ENCODE peak calls at places on chromosomes 13 and 19, in eight cellular contexts. M is HFFc6, G is cardiac muscle cell, T is dorsolateral prefrontal cortex, Q is astrocyte of the spinal cord, X is psoas muscle, N is neural crest cell, Y is GM13976. U is an unnamed sample.

GRCh38 chr19:2726904-2727639 is 5.9 kb upstream of the DIRAS1 start:
- DNase-seq in T (no peak), M (no peak), X (no peak), Q (no peak), Y (no peak), N (no peak), G (peak; percentile 30), U (no peak)

GRCh38 chr13:38308736-38309135 is 40.9 kb upstream of the UFM1 start:
- DNase-seq in G (no peak), N (no peak), M (peak; percentile 78), T (no peak), Y (no peak), X (no peak), Q (peak; percentile 51), U (no peak)

GRCh38 chr13:48160879-48161278 is 66.0 kb upstream of the MED4 start:
- DNase-seq in X (peak; percentile 47), N (no peak), G (no peak), Y (no peak), T (no peak), Q (peak; percentile 34), M (no peak), U (no peak)

GRCh38 chr13:113815151-113816058 is 48.5 kb downstream of the GAS6 start:
- DNase-seq in G (no peak), Y (no peak), N (no peak), Q (no peak), X (no peak), M (no peak), T (no peak), U (no peak)

GRCh38 chr13:38819053-38819452 is 132.2 kb downstream of the FREM2 start:
- DNase-seq in X (no peak), Q (peak; percentile 83), N (no peak), T (peak; percentile 39), M (no peak), G (no peak), Y (no peak), U (no peak)

GRCh38 chr19:52345162-52345561 is 9.1 kb downstream of the ZNF610 start:
- DNase-seq in T (no peak), Y (no peak), X (no peak), N (no peak), G (no peak), Q (no peak), M (no peak), U (no peak)

GRCh38 chr19:55353356-55353802 is 1.1 kb downstream of the COX6B2 start:
- DNase-seq in G (no peak), T (no peak), Q (no peak), M (no peak), Y (no peak), X (no peak), N (no peak), U (no peak)

GRCh38 chr19:45195764-45196163 is 17.2 kb downstream of the BLOC1S3 start:
- DNase-seq in Y (no peak), G (no peak), N (no peak), M (peak; percentile 30), X (no peak), Q (no peak), T (no peak), U (no peak)

GRCh38 chr13:71591380-71591779 is 275.6 kb downstream of the DACH1 start:
- DNase-seq in Y (no peak), G (no peak), X (no peak), M (no peak), Q (no peak), T (no peak), N (no peak), U (no peak)

GRCh38 chr13:101267656-101268055 is 148.7 kb downstream of the NALCN start:
- DNase-seq in Q (peak; percentile 88), N (no peak), T (no peak), M (peak; percentile 23), G (no peak), X (peak; percentile 9), Y (no peak), U (no peak)

GRCh38 chr19:48637948-48638830 is 1.0 kb upstream of the DBP start:
- DNase-seq in N (peak; percentile 59), X (peak; percentile 81), Y (peak; percentile 86), Q (peak; percentile 93), T (peak; percentile 85), M (peak; percentile 81), G (peak; percentile 95), U (peak; percentile 67)

GRCh38 chr13:67614013-67614412 is 383.9 kb upstream of the PCDH9 start:
- DNase-seq in T (no peak), M (no peak), N (no peak), G (no peak), X (no peak), Q (no peak), Y (no peak), U (no peak)

GRCh38 chr19:37329686-37330085 is 41.2 kb upstream of the ZNF527 start:
- DNase-seq in T (no peak), N (no peak), M (no peak), Y (no peak), G (peak; percentile 11), X (no peak), Q (no peak), U (no peak)

GRCh38 chr13:82713681-82714405 is 1168.4 kb downstream of the SLITRK1 start:
- DNase-seq in G (no peak), X (no peak), N (no peak), Q (peak; percentile 22), Y (no peak), M (peak; percentile 52), T (no peak), U (no peak)

GRCh38 chr19:34963531-34964406 is at the start of gene ZNF792:
- DNase-seq in N (peak; percentile 66), Q (peak; percentile 36), M (peak; percentile 8), G (peak; percentile 88), X (peak; percentile 70), T (peak; percentile 45), Y (peak; percentile 87), U (peak; percentile 74)
- TF ChIP-seq CTCF in N (no peak), Q (no peak), M (no peak), G (no peak), X (no peak), T (no peak), Y (no peak), U (no peak)

GRCh38 chr19:57583521-57584416 is at the start of gene ZIK1:
- DNase-seq in N (peak; percentile 82), M (peak; percentile 79), X (peak; percentile 86), Q (peak; percentile 95), Y (peak; percentile 95), G (peak; percentile 97), T (peak; percentile 97), U (peak; percentile 81)
- TF ChIP-seq CTCF in N (no peak), M (no peak), X (no peak), Q (no peak), Y (no peak), G (no peak), T (peak; percentile 65), U (no peak)

GRCh38 chr19:18587962-18588610 is 512 bp upstream of the REX1BD start:
- DNase-seq in X (no peak), T (no peak), M (no peak), G (no peak), N (no peak), Y (peak; percentile 14), Q (no peak), U (no peak)

GRCh38 chr19:18587561-18587960 is 1.0 kb upstream of the REX1BD start:
- DNase-seq in X (no peak), G (no peak), Q (no peak), Y (no peak), N (no peak), T (no peak), M (no peak), U (no peak)

GRCh38 chr19:18588611-18589379 is at the start of gene REX1BD:
- DNase-seq in N (peak; percentile 83), G (peak; percentile 87), Q (peak; percentile 78), T (peak; percentile 76), Y (peak; percentile 89), M (peak; percentile 52), X (peak; percentile 88), U (peak; percentile 86)

GRCh38 chr19:18590273-18591272 is 2.0 kb downstream of the REX1BD start:
- DNase-seq in N (peak; percentile 74), T (peak; percentile 91), M (no peak), X (peak; percentile 76), Y (peak; percentile 50), G (peak; percentile 92), Q (peak; percentile 69), U (peak; percentile 65)

GRCh38 chr19:18589380-18590272 is 1.0 kb downstream of the REX1BD start:
- DNase-seq in G (peak; percentile 81), T (peak; percentile 50), Y (peak; percentile 80), N (peak; percentile 62), X (peak; percentile 75), M (peak; percentile 54), Q (peak; percentile 47), U (peak; percentile 50)
- TF ChIP-seq CTCF in G (peak; percentile 29), T (no peak), Y (peak; percentile 36), N (peak; percentile 22), X (no peak), M (no peak), Q (no peak), U (no peak)

DNA sequence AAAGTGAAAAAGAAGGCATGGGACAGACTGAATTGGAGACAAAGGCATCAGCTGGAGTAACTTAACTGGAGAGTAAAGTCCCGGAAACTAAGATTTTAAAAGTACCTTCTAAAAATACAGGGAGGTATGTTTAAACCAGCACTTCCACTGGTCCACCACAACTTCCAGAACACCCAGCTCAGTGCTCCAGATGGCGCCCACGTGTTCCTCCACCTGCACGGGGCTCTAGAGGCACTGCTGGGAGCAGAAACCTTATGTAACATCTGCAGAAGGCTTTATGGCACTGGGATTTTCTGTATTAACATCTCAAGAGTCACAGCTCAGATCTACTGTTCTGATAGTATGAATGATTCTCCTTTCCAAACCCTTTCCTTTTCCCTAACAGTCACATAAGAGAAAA is 252.1 kb downstream of the DCLK1 start:
- DNase-seq in N (no peak), M (no peak), T (peak; percentile 49), G (no peak), Q (no peak), Y (no peak), X (no peak), U (no peak)
- TF ChIP-seq CTCF in N (no peak), M (no peak), T (no peak), G (no peak), Q (no peak), Y (no peak), X (no peak), U (no peak)

GRCh38 chr19:17073869-17074627 is 1.2 kb downstream of the HAUS8 start:
- DNase-seq in N (no peak), Y (no peak), M (no peak), Q (no peak), T (no peak), X (no peak), G (no peak), U (no peak)

GRCh38 chr19:17074628-17075034 is 621 bp downstream of the HAUS8 start:
- DNase-seq in G (no peak), Q (no peak), T (no peak), M (no peak), Y (no peak), X (no peak), N (no peak), U (no peak)

GRCh38 chr19:17070912-17071311 is 4.3 kb downstream of the HAUS8 start:
- DNase-seq in T (no peak), G (no peak), X (no peak), M (no peak), Q (no peak), Y (no peak), N (no peak), U (no peak)

GRCh38 chr19:17070421-17070820 is 4.8 kb downstream of the HAUS8 start:
- DNase-seq in Y (no peak), T (no peak), G (no peak), M (no peak), Q (no peak), N (no peak), X (no peak), U (no peak)

GRCh38 chr19:17069249-17069648 is 6.0 kb downstream of the HAUS8 start:
- DNase-seq in T (no peak), M (no peak), Q (no peak), N (no peak), G (peak; percentile 31), Y (no peak), X (no peak), U (no peak)
- TF ChIP-seq CTCF in T (no peak), M (no peak), Q (no peak), N (no peak), G (no peak), Y (no peak), X (no peak), U (no peak)

U was measured in mesothelial cell of epicardium.